ENCODE peak calls at places on chromosome 15, in eight cellular contexts. Q is GM23248; I is IMR-90; Z is DND-41; T is CD8-positive, alpha-beta T cell; D is stomach; C is Peyer's patch; H is neural progenitor cell. G is an unnamed sample. For H3K9me3 and H3K4me1, the result is how much of the 10 kb centered on the place peaks cover.

GRCh38 chr15:49855917-49856637 is 235.2 kb downstream of the DTWD1 start:
- DNase-seq in Q (peak), I (peak), Z (no peak), T (no peak), D (no peak), C (no peak), H (no peak), G (no peak)

GRCh38 chr15:71052356-71052755 is 62.9 kb upstream of the THSD4 start:
- DNase-seq in Q (peak), I (peak), Z (no peak), T (no peak), D (no peak), C (no peak), H (no peak), G (no peak)

GRCh38 chr15:70253461-70254156 is 155.9 kb upstream of the TLE3 start:
- DNase-seq in Q (no peak), I (no peak), Z (no peak), T (no peak), D (no peak), C (peak), H (no peak), G (no peak)

GRCh38 chr15:30042556-30042955 is 40.2 kb upstream of the GOLGA8J start:
- DNase-seq in Q (no peak), I (peak), Z (no peak), T (no peak), D (no peak), C (no peak), H (peak), G (no peak)

GRCh38 chr15:72907733-72908132 is 124.2 kb upstream of the ADPGK start:
- DNase-seq in Q (no peak), I (no peak), Z (no peak), T (no peak), D (no peak), C (no peak), H (no peak), G (no peak)

GRCh38 chr15:63353887-63354286 is 27.8 kb downstream of the CA12 start:
- DNase-seq in Q (no peak), I (no peak), Z (no peak), T (no peak), D (no peak), C (no peak), H (no peak), G (no peak)

GRCh38 chr15:55281517-55282227 is 7.9 kb downstream of the RAB27A start:
- DNase-seq in Q (peak), I (no peak), Z (no peak), T (no peak), D (no peak), C (no peak), H (no peak), G (no peak)

GRCh38 chr15:28080386-28080785 is 18.7 kb downstream of the OCA2 start:
- DNase-seq in Q (no peak), I (no peak), Z (no peak), T (no peak), D (no peak), C (no peak), H (peak), G (no peak)

GRCh38 chr15:68821190-68821897 is 649 bp upstream of the ANP32A start:
- DNase-seq in Q (peak), I (no peak), Z (no peak), T (no peak), D (no peak), C (no peak), H (no peak), G (peak)

GRCh38 chr15:94110476-94111130 is 120.8 kb upstream of the MCTP2 start:
- DNase-seq in Q (no peak), I (no peak), Z (no peak), T (no peak), D (no peak), C (no peak), H (no peak), G (no peak)

GRCh38 chr15:90774731-90775521 is 57.8 kb downstream of the BLM start:
- DNase-seq in Q (peak), I (peak), Z (no peak), T (no peak), D (no peak), C (no peak), H (no peak), G (no peak)

GRCh38 chr15:94042163-94042954 is 189.0 kb upstream of the MCTP2 start:
- DNase-seq in Q (peak), I (peak), Z (no peak), T (no peak), D (no peak), C (no peak), H (no peak), G (no peak)

GRCh38 chr15:63918317-63918672 is 84.5 kb upstream of the HERC1 start:
- DNase-seq in Q (no peak), I (no peak), Z (no peak), T (no peak), D (no peak), C (no peak), H (no peak), G (no peak)

GRCh38 chr15:67133738-67134576 is 68.6 kb downstream of the SMAD3 start:
- DNase-seq in Q (peak), I (peak), Z (no peak), T (peak), D (no peak), C (no peak), H (peak), G (peak)

GRCh38 chr15:72197460-72198409 is at the start of gene GRAMD2A:
- DNase-seq in Q (peak), I (no peak), Z (no peak), T (no peak), D (peak), C (peak), H (peak), G (no peak)

DNA sequence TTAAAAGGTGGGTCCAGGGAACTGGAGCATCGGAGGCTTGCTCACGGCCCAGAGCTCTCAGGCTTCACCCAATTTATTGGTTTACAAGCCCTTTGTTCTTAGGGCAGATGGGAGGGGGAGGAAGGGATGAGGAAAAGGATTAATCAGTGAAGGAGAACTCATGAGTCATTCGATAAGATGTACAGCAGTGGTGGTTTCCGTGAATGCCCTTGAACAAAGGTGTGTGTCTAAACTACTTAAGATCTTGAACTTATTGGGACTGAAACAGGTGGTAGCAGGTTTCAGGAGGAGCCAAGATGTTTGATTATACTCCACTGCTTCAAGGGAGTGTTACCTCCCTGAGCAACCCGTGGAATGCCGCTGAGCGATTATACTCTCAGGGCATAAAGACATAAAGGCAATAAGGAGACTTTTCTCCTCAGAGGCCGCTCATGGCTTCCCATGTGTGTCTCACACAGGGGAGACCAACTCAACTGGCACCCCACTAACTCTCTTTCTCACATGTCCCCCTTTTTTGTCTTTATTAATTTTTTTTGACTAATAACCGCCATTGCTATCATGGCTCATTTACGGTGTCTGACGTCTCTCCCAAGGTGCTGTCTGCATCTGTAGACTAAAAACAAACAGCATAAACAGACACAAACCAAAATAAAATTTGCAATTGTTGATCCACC is 17.3 kb upstream of the SLC28A2 start:
- DNase-seq in Q (no peak), I (no peak), Z (no peak), T (no peak), D (no peak), C (no peak), H (no peak), G (no peak)
- H3K9me3 ChIP-seq in Q (under half), I (under half), Z (under half), T (under half), D (under half), C (under half), H (under half), G (under half)

DNA sequence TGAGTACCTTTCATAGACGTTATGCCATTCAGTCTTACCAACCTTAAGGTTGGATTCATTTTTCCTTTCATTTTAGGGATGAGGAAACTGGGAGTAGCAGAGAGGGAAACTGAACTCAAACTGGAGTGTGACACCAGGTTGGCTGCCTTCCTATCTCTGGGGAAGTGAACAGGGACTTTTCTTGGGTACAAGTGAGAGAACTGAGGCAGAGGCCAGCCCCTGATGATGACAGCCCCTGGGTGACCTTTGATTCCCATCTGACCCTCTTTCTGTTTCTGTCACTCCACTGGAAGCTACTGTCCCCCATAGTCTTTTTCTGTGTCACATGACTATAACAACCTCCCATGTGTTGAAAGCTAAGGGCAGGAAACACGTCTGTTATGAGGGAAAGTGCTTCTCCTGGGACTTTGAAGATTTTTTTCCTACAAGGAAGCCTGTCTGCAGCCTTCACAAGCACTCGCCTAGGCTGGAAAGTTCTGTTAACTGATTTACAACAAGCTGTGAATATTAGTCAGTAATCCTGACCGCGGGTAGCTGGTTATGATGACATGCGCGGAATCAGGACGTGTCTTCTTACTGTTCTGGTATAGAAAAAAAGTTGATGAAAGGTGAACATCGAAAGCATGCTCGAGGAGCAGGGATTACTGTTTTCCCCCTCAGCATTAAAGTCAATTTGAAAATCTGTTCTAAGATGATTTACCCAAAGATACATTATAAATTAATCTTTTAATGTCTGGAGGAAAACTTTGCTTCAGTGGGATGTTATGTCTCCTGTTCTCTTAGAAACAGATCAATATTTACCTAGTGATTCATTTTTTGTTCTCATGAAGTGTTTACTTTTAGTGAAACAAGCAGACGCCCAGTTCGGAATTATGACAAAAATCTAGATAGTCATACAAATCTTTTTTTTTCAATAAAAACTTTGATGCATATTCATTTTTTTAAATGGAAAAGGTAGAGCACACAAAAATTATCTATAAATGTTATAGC is 31.5 kb downstream of the ABHD2 start:
- DNase-seq in Q (peak), I (peak), Z (no peak), T (no peak), D (no peak), C (no peak), H (no peak), G (peak)
- H3K4me1 ChIP-seq in Q (under half), I (under half), Z (under half), T (under half), D (half or more), C (under half), H (under half), G (under half)

GRCh38 chr15:39061952-39062464 is 497.4 kb upstream of the RASGRP1 start:
- DNase-seq in Q (no peak), I (no peak), Z (no peak), T (no peak), D (no peak), C (no peak), H (no peak), G (no peak)
- H3K27ac ChIP-seq in Q (no peak), I (no peak), Z (no peak), T (no peak), D (no peak), C (no peak), H (no peak), G (no peak)

DNA sequence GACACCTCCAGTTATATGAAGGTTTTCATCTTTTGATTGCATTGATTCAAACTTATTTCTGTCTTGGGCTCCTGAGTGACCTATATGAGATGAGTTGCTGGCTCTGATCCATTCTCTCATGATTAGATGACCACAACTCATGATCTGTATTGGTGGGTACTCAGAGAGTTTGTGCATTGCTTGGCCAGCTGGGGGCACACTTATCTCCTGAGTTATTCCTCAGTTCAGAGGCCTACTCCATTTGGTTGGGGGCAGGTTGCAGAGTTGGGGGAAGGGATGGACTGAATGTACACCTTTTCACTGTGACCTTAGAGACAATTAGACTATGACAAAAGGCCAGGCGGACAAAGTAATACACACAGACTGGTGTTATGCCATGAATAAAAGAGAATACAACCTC is 166.2 kb upstream of the SEMA6D start:
- DNase-seq in Q (peak), I (no peak), Z (no peak), T (no peak), D (no peak), C (no peak), H (peak), G (peak)
- H3K9me3 ChIP-seq in Q (under half), I (under half), Z (under half), T (under half), D (under half), C (under half), H (under half), G (under half)

GRCh38 chr15:52509500-52510244 is 19.0 kb downstream of the MYO5A start:
- DNase-seq in Q (no peak), I (no peak), Z (no peak), T (no peak), D (no peak), C (no peak), H (peak), G (no peak)

GRCh38 chr15:52514482-52514881 is 14.2 kb downstream of the MYO5A start:
- DNase-seq in Q (no peak), I (no peak), Z (no peak), T (no peak), D (no peak), C (no peak), H (no peak), G (no peak)

GRCh38 chr15:52506549-52506948 is 22.1 kb downstream of the MYO5A start:
- DNase-seq in Q (no peak), I (no peak), Z (no peak), T (no peak), D (no peak), C (no peak), H (no peak), G (no peak)

GRCh38 chr15:52515343-52515742 is 13.3 kb downstream of the MYO5A start:
- DNase-seq in Q (no peak), I (no peak), Z (no peak), T (no peak), D (no peak), C (no peak), H (no peak), G (no peak)

DNA sequence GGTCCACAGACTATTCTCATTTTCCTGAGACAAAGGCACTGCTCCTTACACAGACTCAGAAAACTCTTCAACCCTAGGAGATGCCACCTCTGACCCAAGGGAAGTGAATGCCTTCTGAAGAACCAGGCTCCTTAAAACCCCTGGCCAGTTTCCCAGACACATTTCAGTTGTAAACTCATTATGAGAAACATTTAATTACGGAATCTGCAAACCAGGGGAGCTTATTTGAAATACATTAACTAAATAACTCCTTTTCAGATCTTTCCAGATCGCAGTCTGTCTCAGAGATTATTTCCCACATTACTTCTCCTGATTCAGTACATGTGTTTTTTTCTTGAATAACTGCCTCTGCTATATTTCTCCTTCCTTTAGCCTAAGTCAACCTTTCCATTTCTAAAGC is 17.6 kb downstream of the MYO5A start:
- DNase-seq in Q (no peak), I (no peak), Z (no peak), T (no peak), D (no peak), C (no peak), H (no peak), G (no peak)
- H3K4me1 ChIP-seq in Q (under half), I (under half), Z (under half), T (under half), D (under half), C (under half), H (under half), G (under half)

GRCh38 chr15:83890584-83890983 is 236.7 kb downstream of the ADAMTSL3 start:
- DNase-seq in Q (no peak), I (no peak), Z (no peak), T (no peak), D (no peak), C (no peak), H (no peak), G (no peak)
- H3K27ac ChIP-seq in Q (no peak), I (no peak), Z (no peak), T (no peak), D (no peak), C (no peak), H (no peak), G (no peak)

DNA sequence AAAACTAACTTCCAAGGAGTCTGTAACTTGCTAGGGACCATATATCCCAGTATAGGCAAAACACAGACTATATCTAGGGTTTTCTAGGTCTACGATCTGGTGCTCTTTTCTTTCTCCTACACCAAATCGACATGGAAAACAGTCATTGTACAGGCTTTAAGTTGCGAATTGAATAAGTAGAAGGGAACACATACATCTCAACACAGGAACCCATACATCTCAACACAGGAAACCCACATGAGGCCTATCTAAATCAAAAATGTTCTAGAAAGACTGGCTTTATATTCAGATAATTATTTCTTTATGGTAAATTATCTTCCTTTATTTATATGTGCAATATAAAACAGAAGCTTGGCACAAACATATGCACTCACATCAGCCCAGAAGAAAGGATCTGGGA is 126.6 kb downstream of the ADAM10 start:
- DNase-seq in Q (no peak), I (no peak), Z (no peak), T (no peak), D (no peak), C (no peak), H (no peak), G (no peak)
- H3K9me3 ChIP-seq in Q (under half), I (under half), Z (under half), T (under half), D (under half), C (under half), H (under half), G (under half)

GRCh38 chr15:89088605-89089315 is 504 bp downstream of the ABHD2 start:
- DNase-seq in Q (peak), I (peak), Z (no peak), T (no peak), D (peak), C (peak), H (peak), G (no peak)
- H3K4me1 ChIP-seq in Q (under half), I (under half), Z (under half), T (under half), D (half or more), C (under half), H (under half), G (under half)

DNA sequence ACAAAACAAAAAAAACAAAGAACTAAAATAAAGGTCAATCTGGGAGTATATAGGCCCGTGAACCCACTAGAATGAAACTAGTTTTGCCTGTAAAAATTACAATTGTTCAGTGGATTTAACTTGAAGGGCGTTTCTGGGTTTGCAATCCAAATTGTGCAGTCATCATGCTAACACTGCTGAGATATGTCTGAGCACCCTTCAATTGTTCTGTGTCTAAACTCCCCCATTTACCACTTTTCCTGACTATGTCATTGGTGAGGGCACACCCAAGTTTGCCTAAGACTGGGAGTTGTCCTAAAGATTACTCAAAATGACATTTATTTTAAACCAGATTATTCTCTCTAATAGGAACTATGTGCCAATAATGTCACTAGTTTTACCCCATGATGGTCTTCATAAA is 54.5 kb downstream of the EMC4 start:
- DNase-seq in Q (peak), I (no peak), Z (no peak), T (no peak), D (no peak), C (no peak), H (no peak), G (no peak)
- H3K27ac ChIP-seq in Q (no peak), I (no peak), Z (no peak), T (no peak), D (peak), C (no peak), H (no peak), G (no peak)